ENCODE peak calls at places on chromosome 1, in five cellular contexts. T is mucosa of gallbladder, J is LoVo, F is nephron progenitor cell, D is HEK293T. M is an unnamed sample.

GRCh38 chr1:221823566-221823965 is 81.7 kb upstream of the DUSP10 start:
- DNase-seq in D (no peak), T (no peak), J (no peak), F (no peak), M (no peak)

GRCh38 chr1:162366671-162367070 is 10.0 kb downstream of the SPATA46 start:
- DNase-seq in F (no peak), T (no peak), D (no peak), J (no peak), M (no peak)

GRCh38 chr1:53340660-53341520 is 13.0 kb upstream of the LRP8 start:
- DNase-seq in F (no peak), J (no peak), T (no peak), D (no peak), M (no peak)

GRCh38 chr1:94602312-94602711 is 60.8 kb upstream of the F3 start:
- DNase-seq in J (peak; percentile 73), D (no peak), F (no peak), T (peak; percentile 31), M (no peak)

GRCh38 chr1:116508984-116509980 is 61.5 kb downstream of the CD58 start:
- DNase-seq in F (no peak), J (peak; percentile 93), D (no peak), T (peak; percentile 51), M (no peak)

GRCh38 chr1:1394116-1394515 is 5.0 kb downstream of the CCNL2 start:
- DNase-seq in F (no peak), T (no peak), D (no peak), J (no peak), M (no peak)

GRCh38 chr1:242178924-242179708 is 180.2 kb upstream of the MAP1LC3C start:
- DNase-seq in D (no peak), F (no peak), J (no peak), T (no peak), M (no peak)

GRCh38 chr1:90722874-90723273 is 5.8 kb upstream of the BARHL2 start:
- DNase-seq in J (no peak), F (no peak), T (no peak), D (no peak), M (no peak)

GRCh38 chr1:180623579-180624347 is 8.1 kb upstream of the XPR1 start:
- DNase-seq in J (no peak), D (peak; percentile 21), T (no peak), F (no peak), M (no peak)

GRCh38 chr1:30378023-30378596 is 345.3 kb downstream of the MATN1 start:
- DNase-seq in T (no peak), D (no peak), F (no peak), J (no peak), M (no peak)

GRCh38 chr1:6638226-6638625 is 13.6 kb downstream of the THAP3 start:
- DNase-seq in F (no peak), J (no peak), T (peak; percentile 77), D (no peak), M (no peak)

GRCh38 chr1:196611873-196612272 is 3.6 kb upstream of the KCNT2 start:
- DNase-seq in F (no peak), D (no peak), T (no peak), J (no peak), M (no peak)

GRCh38 chr1:17605582-17606344 is 66.3 kb downstream of the ARHGEF10L start:
- DNase-seq in D (no peak), F (no peak), T (peak; percentile 52), J (no peak), M (no peak)

GRCh38 chr1:172875892-172876291 is 174.8 kb downstream of the TNFSF18 start:
- DNase-seq in F (no peak), T (no peak), J (no peak), D (no peak), M (no peak)

GRCh38 chr1:221832151-221832550 is 90.3 kb upstream of the DUSP10 start:
- DNase-seq in T (no peak), D (no peak), J (no peak), F (no peak), M (no peak)

GRCh38 chr1:56967900-56968832 is 2.4 kb upstream of the C8B start:
- DNase-seq in J (no peak), T (peak; percentile 29), D (peak; percentile 85), F (peak; percentile 69), M (peak; percentile 78)

GRCh38 chr1:84037758-84038611 is 39.1 kb upstream of the TTLL7 start:
- DNase-seq in J (no peak), F (no peak), D (no peak), T (no peak), M (no peak)

GRCh38 chr1:10867138-10867721 is 70.8 kb upstream of the CASZ1 start:
- DNase-seq in J (peak; percentile 63), F (peak; percentile 88), D (peak; percentile 89), T (peak; percentile 54), M (peak; percentile 84)

GRCh38 chr1:42822833-42823392 is 5.7 kb upstream of the SVBP start:
- DNase-seq in D (no peak), J (no peak), F (no peak), T (no peak), M (no peak)

GRCh38 chr1:245953876-245954660 is 553.0 kb downstream of the SMYD3 start:
- DNase-seq in T (no peak), J (peak; percentile 8), D (no peak), F (no peak), M (no peak)

GRCh38 chr1:19621274-19621950 is 22.7 kb upstream of the NBL1 start:
- DNase-seq in T (no peak), J (no peak), D (no peak), F (no peak), M (no peak)

GRCh38 chr1:204079608-204079999 is 6.7 kb downstream of the SOX13 start:
- DNase-seq in T (no peak), D (no peak), J (no peak), F (no peak), M (no peak)